ENCODE peak calls at places on chromosomes 3 and 15, in six cellular contexts. K is cerebellum; N is activated CD4-positive, CD25-positive, alpha-beta regulatory T cell treated with anti-CD3 and anti-CD28 coated beads, Interleukin-2, amount 50 U/mL, for 72 hours; P is HFFc6; S is H4; H is mesothelial cell of epicardium. J is an unnamed sample.
A peak's percentile ranks its signal among the peaks of the same experiment; 100 is the strongest.

GRCh38 chr3:18423401-18424212 is 1.5 kb downstream of the SATB1 start:
- DNase-seq in K (peak; percentile 55), N (peak; percentile 47), P (peak; percentile 20), S (no peak), H (peak; percentile 39), J (peak; percentile 53)

GRCh38 chr15:75174736-75175135 is 26.9 kb upstream of the C15orf39 start:
- DNase-seq in K (no peak), N (no peak), P (no peak), S (no peak), H (no peak), J (no peak)

GRCh38 chr3:148023994-148024393 is 614.8 kb downstream of the ZIC1 start:
- DNase-seq in K (no peak), N (no peak), P (peak; percentile 21), S (peak; percentile 36), H (no peak), J (no peak)

GRCh38 chr3:151969026-151969658 is 95.7 kb downstream of the SUCNR1 start:
- DNase-seq in K (no peak), N (no peak), P (no peak), S (no peak), H (no peak), J (no peak)

GRCh38 chr3:136595862-136596697 is 156.1 kb downstream of the STAG1 start:
- DNase-seq in K (no peak), N (no peak), P (no peak), S (no peak), H (no peak), J (no peak)

GRCh38 chr3:33096103-33096868 is 660 bp downstream of the GLB1 start:
- DNase-seq in K (peak; percentile 47), N (no peak), P (peak; percentile 17), S (no peak), H (no peak), J (peak; percentile 31)

GRCh38 chr3:37856381-37856780 is 5.3 kb upstream of the CTDSPL start:
- DNase-seq in K (peak; percentile 24), N (no peak), P (no peak), S (no peak), H (no peak), J (no peak)

GRCh38 chr3:88369767-88370166 is 220.0 kb downstream of the C3orf38 start:
- DNase-seq in K (no peak), N (no peak), P (no peak), S (no peak), H (no peak), J (no peak)

GRCh38 chr15:69703495-69704187 is 251.0 kb downstream of the RPLP1 start:
- DNase-seq in K (no peak), N (no peak), P (no peak), S (no peak), H (no peak), J (no peak)